ENCODE peak calls at places on chromosomes 6 and 20, in ten cellular contexts. L, Z, K, X, F, W, B, V, C and M are unnamed samples. For H3K27me3, the result is how much of the 10 kb centered on the place peaks cover.

GRCh38 chr6:168864541-168865495 is 388.8 kb downstream of the THBS2 start:
- DNase-seq in K (no peak), Z (no peak), W (no peak), L (no peak), F (no peak), C (no peak), B (no peak), X (no peak), V (no peak), M (no peak)

GRCh38 chr20:38158701-38159325 is 6.3 kb downstream of the TGM2 start:
- DNase-seq in X (no peak), L (no peak), C (no peak), F (no peak), V (no peak), Z (no peak), W (no peak), K (no peak), B (peak), M (no peak)

GRCh38 chr6:89351632-89352328 is 742 bp downstream of the UBE2J1 start:
- DNase-seq in K (no peak), Z (no peak), B (no peak), C (no peak), F (no peak), W (no peak), L (no peak), X (no peak), V (no peak), M (no peak)

GRCh38 chr6:11236351-11236750 is 3.9 kb upstream of the NEDD9 start:
- DNase-seq in V (no peak), F (no peak), C (no peak), Z (no peak), W (no peak), X (no peak), L (peak), K (no peak), B (no peak), M (no peak)

GRCh38 chr20:59603727-59604608 is at the start of gene PHACTR3:
- DNase-seq in F (no peak), Z (no peak), L (no peak), V (no peak), B (no peak), K (no peak), C (no peak), W (no peak), X (no peak), M (no peak)

GRCh38 chr6:2007165-2007564 is 238.2 kb downstream of the GMDS start:
- DNase-seq in K (no peak), X (no peak), L (no peak), C (no peak), F (no peak), B (no peak), V (no peak), W (no peak), Z (no peak), M (no peak)

GRCh38 chr6:109351231-109352132 is 30.8 kb downstream of the CD164 start:
- DNase-seq in V (no peak), Z (no peak), C (no peak), F (no peak), K (no peak), X (no peak), L (no peak), B (no peak), W (peak), M (no peak)

GRCh38 chr6:97594834-97595233 is 311.8 kb upstream of the MMS22L start:
- DNase-seq in K (peak), F (no peak), W (no peak), B (no peak), C (no peak), Z (no peak), V (no peak), L (no peak), X (no peak), M (no peak)

GRCh38 chr20:61845276-61845675 is 220.4 kb downstream of the TAF4 start:
- DNase-seq in K (no peak), W (no peak), C (no peak), B (no peak), F (no peak), L (no peak), V (no peak), X (no peak), Z (no peak), M (no peak)

GRCh38 chr6:160337301-160337700 is 10.9 kb upstream of the SLC22A3 start:
- DNase-seq in C (no peak), X (no peak), W (no peak), F (no peak), B (no peak), L (no peak), V (no peak), Z (no peak), K (no peak), M (no peak)

GRCh38 chr6:93784794-93785757 is 365.7 kb upstream of the EPHA7 start:
- DNase-seq in C (no peak), V (peak), F (no peak), K (no peak), L (no peak), B (no peak), X (no peak), Z (no peak), W (no peak), M (no peak)

GRCh38 chr6:15427360-15428070 is 181.6 kb downstream of the JARID2 start:
- DNase-seq in K (no peak), C (no peak), X (no peak), B (no peak), W (no peak), F (no peak), Z (no peak), L (no peak), V (no peak), M (no peak)

GRCh38 chr6:150229775-150230561 is 87.1 kb downstream of the PPP1R14C start:
- DNase-seq in Z (no peak), L (no peak), K (no peak), C (no peak), X (no peak), W (no peak), B (no peak), F (no peak), V (no peak), M (no peak)

GRCh38 chr20:11246251-11246775 is 572.5 kb upstream of the JAG1 start:
- DNase-seq in L (no peak), W (no peak), Z (no peak), X (no peak), B (no peak), F (no peak), K (no peak), C (no peak), V (no peak), M (no peak)

GRCh38 chr6:145842693-145843546 is 28.3 kb upstream of the FBXO30 start:
- DNase-seq in Z (no peak), C (no peak), K (no peak), W (no peak), F (no peak), B (no peak), V (no peak), L (no peak), X (no peak), M (no peak)

GRCh38 chr6:26217714-26218075 is 130.5 kb downstream of the HFE start:
- DNase-seq in L (no peak), X (no peak), B (no peak), W (no peak), F (no peak), C (no peak), V (peak), Z (no peak), K (no peak), M (no peak)

GRCh38 chr20:59825563-59825920 is 107.9 kb downstream of the SYCP2 start:
- DNase-seq in X (no peak), W (no peak), C (no peak), V (no peak), L (no peak), B (no peak), K (no peak), F (no peak), Z (no peak), M (no peak)

GRCh38 chr6:144047688-144048087 is 39.6 kb upstream of the PLAGL1 start:
- DNase-seq in C (no peak), Z (no peak), W (no peak), F (no peak), X (no peak), B (no peak), V (no peak), K (no peak), L (no peak), M (no peak)

GRCh38 chr6:17336425-17336824 is 55.3 kb downstream of the RBM24 start:
- DNase-seq in X (no peak), B (no peak), Z (no peak), F (no peak), V (no peak), L (no peak), K (peak), W (no peak), C (no peak), M (no peak)

GRCh38 chr6:73231986-73232391 is 6.7 kb upstream of the KHDC1L start:
- DNase-seq in K (no peak), Z (no peak), C (no peak), F (no peak), L (no peak), B (no peak), V (no peak), W (no peak), X (no peak), M (no peak)

DNA sequence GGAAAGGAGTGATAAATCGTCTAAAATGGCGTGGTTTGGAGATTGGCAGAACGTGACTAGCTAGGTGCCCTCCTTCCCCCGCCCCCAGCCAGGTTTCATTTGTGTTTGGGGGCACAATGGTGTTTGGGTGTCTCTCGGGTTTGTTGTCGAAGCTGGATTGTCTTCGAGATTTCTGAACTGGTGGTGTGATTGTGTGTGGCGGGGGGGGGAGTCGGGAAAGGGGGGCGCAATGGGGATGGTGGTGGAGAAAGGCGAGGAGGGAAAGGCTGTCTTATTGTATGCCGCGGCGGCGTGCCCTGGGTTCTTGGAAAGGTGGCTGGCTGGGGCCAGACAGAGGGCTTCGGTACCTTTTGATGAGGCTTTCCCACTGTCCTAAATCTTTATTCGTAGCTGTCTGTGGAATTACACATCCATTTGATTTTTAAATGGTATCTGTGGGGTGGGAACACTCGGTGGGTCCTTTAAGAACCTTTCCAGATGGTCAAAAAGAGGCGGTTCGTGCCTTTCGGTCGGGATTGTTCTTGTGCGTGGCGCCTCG is 991 bp downstream of the MARCKS start:
- DNase-seq in Z (no peak), B (peak), C (peak), W (peak), F (peak), V (no peak), K (no peak), L (no peak), X (peak), M (no peak)
- H3K27me3 ChIP-seq in Z (under half), B (under half), C (under half), W (under half), F (under half), V (under half), K (under half), L (under half), X (under half), M (under half)

DNA sequence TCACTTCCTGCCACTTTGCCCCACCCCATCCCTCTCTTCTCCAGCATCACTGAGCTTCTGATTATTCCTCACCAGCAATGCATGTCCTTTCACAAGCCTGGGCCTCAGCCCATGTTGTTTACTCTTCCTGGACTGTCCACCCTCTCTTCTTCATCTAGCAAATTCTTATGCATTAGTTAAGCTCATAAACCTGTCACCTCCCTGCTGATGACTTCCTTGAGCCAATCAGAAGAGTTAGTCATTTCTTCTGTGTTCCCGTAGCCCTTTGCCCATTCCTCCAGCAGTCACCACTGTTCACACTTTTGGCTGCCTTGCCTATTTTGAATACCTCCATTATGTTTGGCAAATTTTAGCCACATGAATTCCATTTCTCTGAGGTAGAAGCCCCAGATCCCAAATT is 4.1 kb upstream of the CRYBG1 start:
- DNase-seq in Z (no peak), W (no peak), V (no peak), K (no peak), X (no peak), F (no peak), C (no peak), L (no peak), B (no peak), M (no peak)
- H3K27me3 ChIP-seq in Z (under half), W (under half), V (under half), K (under half), X (under half), F (under half), C (under half), L (under half), B (half or more), M (under half)

DNA sequence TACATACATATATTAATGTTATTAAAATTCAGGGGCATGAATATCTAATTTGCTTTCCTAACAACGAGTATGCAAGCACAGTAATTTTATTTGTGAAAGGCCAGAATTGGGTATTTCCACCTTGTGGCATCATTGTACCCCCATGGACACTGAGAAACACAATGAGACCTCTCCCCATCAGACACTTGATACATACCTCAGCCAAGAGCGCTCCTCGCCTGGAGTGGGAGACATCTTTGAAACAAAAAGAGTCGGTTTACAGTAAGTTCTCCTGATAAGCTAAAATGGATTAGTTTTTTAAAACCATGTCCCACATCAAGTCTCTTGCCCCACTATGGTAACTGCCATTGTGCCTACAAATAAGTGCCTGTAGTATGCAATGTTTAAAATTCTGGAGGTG is 2.1 kb downstream of the CNR1 start:
- DNase-seq in K (no peak), V (no peak), B (no peak), L (no peak), F (no peak), W (no peak), Z (no peak), X (no peak), C (no peak), M (no peak)
- H3K27me3 ChIP-seq in K (under half), V (under half), B (half or more), L (under half), F (under half), W (half or more), Z (under half), X (under half), C (under half), M (under half)

DNA sequence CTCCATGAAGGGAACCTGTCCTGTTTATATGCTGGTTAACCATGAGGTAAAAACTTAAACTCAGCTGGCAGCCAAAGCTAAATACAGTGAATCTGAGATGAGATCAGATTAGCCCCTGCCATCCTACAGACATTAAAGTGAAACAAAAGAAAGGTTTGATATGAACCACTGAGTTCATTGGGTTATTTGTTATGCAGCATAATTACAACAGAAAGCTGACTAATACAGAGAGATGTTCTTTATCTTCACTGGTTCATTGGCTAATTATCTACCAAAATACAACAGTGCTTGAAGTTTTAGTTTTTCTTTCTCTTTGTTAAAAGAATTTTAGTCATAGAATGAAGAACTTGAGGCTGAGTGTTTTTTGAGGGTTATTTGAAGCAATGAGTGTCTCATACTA is 307.6 kb upstream of the FERMT1 start:
- DNase-seq in W (no peak), Z (no peak), F (no peak), K (no peak), L (no peak), X (no peak), C (no peak), V (no peak), B (no peak), M (no peak)
- H3K27me3 ChIP-seq in W (under half), Z (under half), F (under half), K (under half), L (under half), X (under half), C (under half), V (under half), B (under half), M (under half)

GRCh38 chr20:2796011-2796660 is 4.3 kb downstream of the CPXM1 start:
- DNase-seq in B (no peak), K (no peak), Z (no peak), W (no peak), X (no peak), F (no peak), V (no peak), C (no peak), L (no peak), M (no peak)

GRCh38 chr20:2793471-2793870 is 7.0 kb downstream of the CPXM1 start:
- DNase-seq in C (no peak), K (no peak), B (no peak), F (no peak), V (no peak), L (no peak), X (no peak), W (no peak), Z (no peak), M (no peak)

GRCh38 chr20:2795451-2795850 is 5.0 kb downstream of the CPXM1 start:
- DNase-seq in Z (no peak), B (no peak), W (no peak), C (no peak), F (no peak), V (no peak), X (no peak), K (no peak), L (no peak), M (no peak)

GRCh38 chr20:2794202-2794748 is 6.2 kb downstream of the CPXM1 start:
- DNase-seq in L (no peak), Z (no peak), B (no peak), W (no peak), K (no peak), C (no peak), F (no peak), V (no peak), X (no peak), M (no peak)

DNA sequence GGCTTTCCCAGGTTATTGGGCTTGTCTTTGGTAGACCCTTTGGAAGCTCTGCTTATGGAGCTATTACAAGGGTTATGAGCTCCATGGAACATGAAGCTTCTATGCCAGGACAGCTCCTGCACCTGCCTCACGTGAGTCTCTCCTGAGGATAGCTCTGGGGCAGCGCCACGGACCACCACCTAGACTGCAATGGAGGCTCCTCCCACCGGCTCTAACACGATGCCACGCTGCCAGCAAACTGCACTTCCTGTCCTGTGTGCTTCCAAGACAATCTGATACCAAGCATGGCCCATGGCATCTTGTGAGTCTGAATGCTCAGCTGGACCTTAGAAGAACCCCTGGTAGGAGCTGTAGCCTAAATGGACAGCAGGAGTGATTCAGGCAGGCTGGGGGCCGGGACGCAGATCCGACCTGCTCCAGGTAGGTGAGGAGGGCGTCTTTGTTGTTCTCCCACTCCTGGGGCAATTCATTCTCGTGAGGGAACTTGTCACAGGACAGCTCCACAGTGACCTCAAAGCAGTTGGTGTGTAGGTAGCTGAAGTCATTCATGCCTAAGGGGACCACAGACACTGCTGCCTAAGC is 5.5 kb downstream of the CPXM1 start:
- DNase-seq in V (no peak), X (no peak), B (no peak), K (no peak), W (no peak), L (no peak), C (no peak), F (no peak), Z (no peak), M (no peak)
- H3K27me3 ChIP-seq in V (under half), X (under half), B (half or more), K (under half), W (under half), L (under half), C (under half), F (under half), Z (under half), M (under half)

DNA sequence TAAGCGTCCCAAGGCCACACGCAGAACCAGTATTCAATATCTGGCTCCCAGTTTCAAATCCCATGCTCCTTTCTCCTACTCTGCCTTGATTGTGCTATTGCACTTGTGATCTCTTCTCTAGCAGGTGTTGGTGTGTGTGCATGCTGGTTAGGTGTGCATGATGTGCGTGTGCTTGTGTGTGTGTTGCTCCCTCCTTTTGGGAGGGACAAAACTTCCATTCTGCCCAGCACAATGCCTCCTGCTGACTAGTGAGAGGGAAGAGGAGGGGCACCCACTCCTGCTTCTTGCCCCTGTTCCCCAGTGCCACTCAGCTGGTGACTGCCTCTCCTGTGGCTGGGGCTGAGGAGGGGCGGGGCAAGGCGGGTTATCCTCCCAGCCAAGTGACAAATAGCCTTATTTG is 19.7 kb downstream of the CD40 start:
- DNase-seq in C (no peak), L (no peak), B (no peak), K (no peak), W (no peak), F (no peak), X (no peak), Z (no peak), V (no peak), M (no peak)
- H3K27me3 ChIP-seq in C (under half), L (under half), B (half or more), K (under half), W (half or more), F (under half), X (half or more), Z (under half), V (under half), M (under half)

DNA sequence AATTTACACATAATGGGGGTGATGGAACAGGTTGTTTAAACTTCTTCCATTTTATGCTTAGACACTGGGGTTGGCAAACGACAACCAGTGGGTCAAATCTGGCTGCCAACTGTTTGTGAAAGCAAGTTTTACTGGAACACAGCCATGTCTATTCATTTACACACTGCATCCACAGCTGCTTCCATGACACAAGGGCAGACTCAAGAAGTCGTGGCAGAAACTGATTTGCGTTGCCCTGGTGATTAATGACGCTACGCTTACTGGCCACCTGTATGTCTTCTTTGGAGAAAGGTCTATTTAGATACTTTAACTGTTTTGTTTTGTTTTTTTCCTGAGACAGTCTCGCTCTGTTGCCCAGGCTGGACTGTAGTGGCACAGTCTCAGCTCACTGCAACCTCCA is 18.9 kb downstream of the CTCFL start:
- DNase-seq in F (no peak), W (no peak), B (no peak), K (no peak), X (no peak), V (no peak), L (no peak), Z (no peak), C (no peak), M (no peak)
- H3K27me3 ChIP-seq in F (under half), W (under half), B (under half), K (under half), X (under half), V (under half), L (under half), Z (under half), C (under half), M (under half)